ENCODE peak calls at places on chromosomes 13 and 19, in ten cellular contexts. M, Q, H, X, R, I, E, K, C and F are unnamed samples.

GRCh38 chr13:44755872-44756271 is 179.7 kb upstream of the TSC22D1 start:
- DNase-seq in M (no peak), C (no peak), E (no peak), I (no peak), X (no peak), R (peak), K (no peak), Q (peak), H (no peak), F (no peak)

GRCh38 chr13:30234763-30235162 is 72.6 kb downstream of the KATNAL1 start:
- DNase-seq in H (peak), K (no peak), Q (no peak), C (no peak), X (no peak), M (no peak), I (no peak), R (no peak), E (no peak), F (no peak)

GRCh38 chr19:15421726-15422260 is 3.0 kb upstream of the AKAP8L start:
- DNase-seq in C (no peak), X (no peak), H (no peak), K (no peak), M (no peak), Q (no peak), E (no peak), I (peak), R (no peak), F (no peak)

GRCh38 chr13:113371061-113371460 is 7.1 kb upstream of the GRTP1 start:
- DNase-seq in I (no peak), C (peak), Q (no peak), R (no peak), K (no peak), M (no peak), H (no peak), E (peak), X (no peak), F (no peak)

GRCh38 chr19:56270676-56271075 is 1.9 kb upstream of the EDDM13 start:
- DNase-seq in M (no peak), Q (no peak), K (no peak), I (no peak), H (no peak), R (no peak), E (no peak), X (no peak), C (no peak), F (no peak)

GRCh38 chr13:45782327-45783045 is 69.1 kb downstream of the SIAH3 start:
- DNase-seq in K (no peak), C (no peak), E (no peak), X (no peak), M (no peak), I (no peak), R (no peak), Q (no peak), H (no peak), F (no peak)

GRCh38 chr13:59677966-59678814 is 485.5 kb downstream of the DIAPH3 start:
- DNase-seq in X (no peak), Q (peak), K (no peak), C (no peak), H (peak), M (no peak), R (peak), I (peak), E (no peak), F (no peak)

GRCh38 chr13:111915104-111915551 is 151.8 kb upstream of the SOX1 start:
- DNase-seq in E (no peak), H (no peak), K (no peak), X (no peak), Q (no peak), C (peak), R (no peak), M (no peak), I (no peak), F (no peak)

GRCh38 chr13:101941095-101941777 is 460.6 kb downstream of the FGF14 start:
- DNase-seq in Q (no peak), I (peak), K (no peak), E (no peak), H (no peak), X (no peak), C (no peak), M (no peak), R (peak), F (peak)

GRCh38 chr13:38602261-38602660 is 84.6 kb upstream of the FREM2 start:
- DNase-seq in Q (peak), C (no peak), X (no peak), I (no peak), H (no peak), M (no peak), K (no peak), E (no peak), R (peak), F (no peak)

GRCh38 chr13:99275093-99275469 is 16.9 kb upstream of the GPR18 start:
- DNase-seq in K (peak), H (no peak), X (no peak), I (no peak), M (no peak), Q (peak), C (no peak), R (peak), E (no peak), F (no peak)

GRCh38 chr13:36344886-36345437 is 1.2 kb downstream of the SPART start:
- DNase-seq in C (no peak), R (no peak), H (no peak), E (no peak), K (no peak), M (no peak), Q (peak), I (no peak), X (no peak), F (no peak)

GRCh38 chr13:31945202-31945978 is 86.2 kb upstream of the FRY start:
- DNase-seq in X (peak), C (peak), E (no peak), I (peak), H (peak), M (no peak), Q (peak), K (no peak), R (peak), F (no peak)